ENCODE peak calls at places on chromosome 3, in six cellular contexts. A is kidney, Z is cardiac muscle cell, X is bronchial epithelial cell, Y is AG04450, M is NB4. G is an unnamed sample.
A peak's percentile ranks its signal among the peaks of the same experiment; 100 is the strongest.

GRCh38 chr3:55558316-55558715 is 71.2 kb upstream of the WNT5A start:
- DNase-seq in A (no peak), Z (no peak), X (no peak), Y (no peak), M (no peak), G (no peak)

GRCh38 chr3:156620901-156621300 is 53.5 kb upstream of the TIPARP start:
- DNase-seq in A (no peak), Z (no peak), X (peak; percentile 58), Y (no peak), M (no peak), G (no peak)

GRCh38 chr3:188319569-188319968 is 165.6 kb downstream of the LPP start:
- DNase-seq in A (no peak), Z (no peak), X (no peak), Y (no peak), M (no peak), G (no peak)

GRCh38 chr3:126537730-126538281 is 13.9 kb downstream of the CHST13 start:
- DNase-seq in A (peak; percentile 45), Z (no peak), X (no peak), Y (no peak), M (peak; percentile 54), G (no peak)

GRCh38 chr3:54999801-55000200 is 71.9 kb upstream of the LRTM1 start:
- DNase-seq in A (no peak), Z (peak; percentile 22), X (no peak), Y (no peak), M (no peak), G (no peak)

GRCh38 chr3:4655145-4656045 is 162.2 kb downstream of the ITPR1 start:
- DNase-seq in A (no peak), Z (no peak), X (no peak), Y (no peak), M (no peak), G (no peak)

GRCh38 chr3:110711130-110711832 is 360.3 kb upstream of the NECTIN3 start:
- DNase-seq in A (no peak), Z (no peak), X (no peak), Y (no peak), M (no peak), G (no peak)

GRCh38 chr3:143090486-143090885 is 29.1 kb upstream of the CHST2 start:
- DNase-seq in A (no peak), Z (peak; percentile 33), X (no peak), Y (no peak), M (no peak), G (no peak)

GRCh38 chr3:77693147-77693546 is 653.2 kb downstream of the ROBO2 start:
- DNase-seq in A (no peak), Z (no peak), X (no peak), Y (no peak), M (no peak), G (no peak)

DNA sequence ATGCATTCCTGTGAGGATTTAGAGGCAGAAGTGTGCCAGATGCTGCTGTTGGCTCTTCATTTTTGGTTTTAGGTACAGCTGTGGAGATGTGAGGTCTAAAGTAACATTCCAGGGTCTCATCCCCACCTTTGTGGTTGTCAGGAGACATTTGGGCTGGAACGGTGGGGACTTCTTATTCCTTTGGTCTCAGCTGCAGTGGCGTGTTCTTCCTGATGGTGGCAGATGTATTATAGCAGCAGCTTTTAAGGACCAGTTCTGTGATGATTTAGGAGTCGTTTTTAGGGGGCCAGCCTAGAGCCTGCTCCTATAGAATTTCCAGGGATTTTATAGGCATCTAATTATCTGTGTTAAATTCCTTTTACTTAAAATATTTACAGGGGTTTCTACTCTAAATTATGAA is 221.0 kb upstream of the EOMES start:
- DNase-seq in A (no peak), Z (peak; percentile 55), X (peak; percentile 23), Y (no peak), M (peak; percentile 11), G (no peak)
- TF ChIP-seq CTCF in A (peak; percentile 9), Z (peak; percentile 59), X (peak; percentile 26), Y (peak; percentile 42), M (peak; percentile 25), G (peak; percentile 63)

GRCh38 chr3:134066539-134067310 is 37.0 kb upstream of the SLCO2A1 start:
- DNase-seq in A (peak; percentile 80), Z (no peak), X (no peak), Y (no peak), M (no peak), G (no peak)

GRCh38 chr3:134065836-134066538 is 36.3 kb upstream of the SLCO2A1 start:
- DNase-seq in A (no peak), Z (no peak), X (no peak), Y (no peak), M (no peak), G (no peak)

GRCh38 chr3:134067311-134068161 is 37.8 kb upstream of the SLCO2A1 start:
- DNase-seq in A (no peak), Z (no peak), X (no peak), Y (no peak), M (no peak), G (no peak)

GRCh38 chr3:134064081-134064480 is 34.4 kb upstream of the SLCO2A1 start:
- DNase-seq in A (no peak), Z (no peak), X (no peak), Y (no peak), M (no peak), G (no peak)

GRCh38 chr3:134065252-134065651 is 35.5 kb upstream of the SLCO2A1 start:
- DNase-seq in A (no peak), Z (no peak), X (no peak), Y (no peak), M (no peak), G (no peak)
- H3K4me3 ChIP-seq in A (no peak overlapping the region), Z (no peak overlapping the region), X (no peak overlapping the region), Y (no peak overlapping the region), M (no peak overlapping the region), G (no peak overlapping the region)

GRCh38 chr3:132286035-132286434 is 31.2 kb upstream of the ACP3 start:
- DNase-seq in A (no peak), Z (no peak), X (no peak), Y (no peak), M (no peak), G (no peak)
- TF ChIP-seq CTCF in A (no peak), Z (no peak), X (no peak), Y (no peak), M (no peak), G (no peak)

GRCh38 chr3:170421758-170422157 is 3.1 kb downstream of the CLDN11 start:
- DNase-seq in A (no peak), Z (no peak), X (no peak), Y (no peak), M (no peak), G (no peak)

GRCh38 chr3:170420307-170420821 is 1.7 kb downstream of the CLDN11 start:
- DNase-seq in A (no peak), Z (no peak), X (no peak), Y (no peak), M (no peak), G (no peak)

GRCh38 chr3:170419301-170420087 is 826 bp downstream of the CLDN11 start:
- DNase-seq in A (peak; percentile 78), Z (peak; percentile 35), X (no peak), Y (no peak), M (no peak), G (no peak)

GRCh38 chr3:170423001-170423615 is 4.4 kb downstream of the CLDN11 start:
- DNase-seq in A (no peak), Z (no peak), X (no peak), Y (no peak), M (no peak), G (no peak)

DNA sequence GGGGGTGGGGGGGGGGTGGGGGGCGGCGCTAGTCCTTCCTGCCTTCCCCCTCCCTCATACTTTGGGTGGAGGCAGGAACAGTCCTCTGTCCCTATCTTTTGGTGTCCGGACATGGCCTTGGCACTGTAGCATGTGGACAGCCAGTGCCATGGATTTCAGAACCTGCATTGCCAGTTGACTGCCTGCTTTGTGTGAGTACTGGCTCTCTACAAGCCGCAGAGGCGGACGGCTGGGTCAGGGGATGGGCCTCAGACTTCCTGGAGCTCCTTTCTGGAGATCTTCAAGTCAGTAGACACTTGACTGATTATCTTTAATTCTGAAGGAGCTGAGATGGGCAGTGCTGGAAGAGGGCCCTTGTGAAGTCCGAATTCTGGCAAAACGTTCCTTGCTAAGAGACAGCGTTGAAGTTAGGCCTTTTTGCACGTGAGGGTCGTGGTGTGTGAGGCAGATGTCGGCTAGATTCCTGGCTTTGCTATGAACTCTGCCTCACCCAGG is 2.5 kb downstream of the CLDN11 start:
- DNase-seq in A (no peak), Z (peak; percentile 22), X (no peak), Y (no peak), M (no peak), G (no peak)
- H3K4me3 ChIP-seq in A (no peak overlapping the region), Z (no peak overlapping the region), X (no peak overlapping the region), Y (peak overlapping the region; percentile 94), M (no peak overlapping the region), G (no peak overlapping the region)

DNA sequence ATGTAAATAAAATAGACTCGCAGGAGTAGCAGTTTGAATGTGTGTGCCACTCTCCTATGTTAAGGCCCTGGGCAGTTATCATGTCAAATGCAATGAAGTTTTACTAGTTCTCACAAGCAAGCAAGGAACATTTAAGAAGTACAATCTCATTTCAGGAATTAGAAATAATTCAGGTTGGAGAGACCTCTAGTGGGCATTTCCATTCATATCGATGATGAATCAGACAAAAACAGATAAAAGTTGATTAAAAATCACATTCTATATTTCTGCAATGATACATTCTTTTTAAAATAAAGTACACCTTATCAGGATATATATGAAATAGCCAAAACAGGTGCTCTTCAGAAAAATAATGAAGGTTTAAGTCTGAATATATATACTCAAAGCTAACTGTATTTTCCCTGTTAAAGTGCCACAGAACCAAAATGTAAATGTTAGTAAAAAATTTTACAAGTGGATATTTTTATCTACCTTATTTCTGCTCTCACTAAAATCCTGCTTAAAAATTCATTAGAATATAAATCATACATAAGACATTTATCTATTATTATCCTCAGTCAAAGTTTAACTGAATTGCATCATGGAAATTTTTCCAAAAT is 492.4 kb upstream of the FRG2C start:
- DNase-seq in A (no peak), Z (no peak), X (peak; percentile 28), Y (no peak), M (peak; percentile 15), G (no peak)
- TF ChIP-seq CTCF in A (peak; percentile 20), Z (peak; percentile 39), X (peak; percentile 24), Y (peak; percentile 51), M (no peak), G (peak; percentile 56)

GRCh38 chr3:102083469-102083868 is 234.2 kb downstream of the NFKBIZ start:
- DNase-seq in A (no peak), Z (no peak), X (no peak), Y (no peak), M (no peak), G (no peak)

GRCh38 chr3:102085431-102086226 is 236.3 kb downstream of the NFKBIZ start:
- DNase-seq in A (no peak), Z (no peak), X (no peak), Y (no peak), M (no peak), G (no peak)

GRCh38 chr3:102083971-102084370 is 234.7 kb downstream of the NFKBIZ start:
- DNase-seq in A (no peak), Z (no peak), X (no peak), Y (peak; percentile 34), M (no peak), G (no peak)

GRCh38 chr3:102087236-102087635 is 237.9 kb downstream of the NFKBIZ start:
- DNase-seq in A (no peak), Z (peak; percentile 86), X (no peak), Y (no peak), M (no peak), G (no peak)

DNA sequence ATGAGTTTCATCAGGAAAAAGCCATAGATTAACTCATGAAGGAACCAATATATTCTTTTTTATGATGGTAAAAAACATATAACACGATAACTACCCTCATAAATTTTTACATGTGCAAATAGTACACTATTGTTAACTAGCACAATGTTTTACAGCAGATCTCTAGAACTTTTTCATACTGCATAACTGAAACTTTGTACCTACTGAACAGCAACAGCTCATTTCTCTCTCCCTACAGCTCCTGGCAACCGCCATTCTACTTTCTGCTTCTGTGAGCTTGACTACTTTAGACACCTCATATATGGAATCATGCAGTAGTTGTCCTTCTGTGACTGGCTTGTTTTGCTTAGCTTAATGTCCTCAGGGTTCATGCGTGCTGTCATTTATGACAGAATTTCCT is 235.4 kb downstream of the NFKBIZ start:
- DNase-seq in A (no peak), Z (no peak), X (no peak), Y (no peak), M (no peak), G (no peak)
- H3K4me3 ChIP-seq in A (no peak overlapping the region), Z (no peak overlapping the region), X (no peak overlapping the region), Y (no peak overlapping the region), M (no peak overlapping the region), G (no peak overlapping the region)